ENCODE peak calls at places on chromosomes 5 and 9, in four cellular contexts. C is K562, N is GM12878, M is HepG2. Z is an unnamed sample.

GRCh38 chr5:148984333-148984732 is 78.5 kb downstream of the SH3TC2 start:
- DNase-seq in C (no peak), N (no peak), M (no peak), Z (no peak)

GRCh38 chr5:31502506-31502905 is 29.4 kb downstream of the DROSHA start:
- DNase-seq in C (no peak), N (no peak), M (no peak), Z (no peak)

GRCh38 chr5:102911973-102912372 is 156.9 kb downstream of the PAM start:
- DNase-seq in C (no peak), N (no peak), M (no peak), Z (no peak)

GRCh38 chr9:121741198-121741918 is 89.9 kb downstream of the DAB2IP start:
- DNase-seq in C (no peak), N (no peak), M (no peak), Z (no peak)

GRCh38 chr5:173451651-173452050 is 123.4 kb upstream of the STC2 start:
- DNase-seq in C (no peak), N (no peak), M (no peak), Z (no peak)

GRCh38 chr5:108379722-108380530 is 2.0 kb downstream of the FBXL17 start:
- DNase-seq in C (no peak), N (no peak), M (peak; percentile 55), Z (no peak)

GRCh38 chr9:1083325-1083913 is 33.3 kb downstream of the DMRT2 start:
- DNase-seq in C (no peak), N (no peak), M (no peak), Z (peak; percentile 15)

GRCh38 chr5:149937610-149938009 is 7.0 kb downstream of the PDE6A start:
- DNase-seq in C (no peak), N (no peak), M (no peak), Z (no peak)

GRCh38 chr9:84953797-84954695 is 284.5 kb downstream of the NTRK2 start:
- DNase-seq in C (peak; percentile 80), N (no peak), M (peak; percentile 17), Z (peak; percentile 78)

GRCh38 chr5:55308254-55308836 is 556 bp downstream of the MTREX start:
- DNase-seq in C (peak; percentile 19), N (no peak), M (peak; percentile 4), Z (peak; percentile 46)

GRCh38 chr5:148437249-148437648 is 53.5 kb downstream of the FBXO38 start:
- DNase-seq in C (no peak), N (no peak), M (no peak), Z (no peak)

GRCh38 chr5:44663991-44664710 is 144.6 kb upstream of the MRPS30 start:
- DNase-seq in C (no peak), N (no peak), M (no peak), Z (no peak)

GRCh38 chr9:110217656-110218099 is 9.7 kb upstream of the C9orf152 start:
- DNase-seq in C (no peak), N (no peak), M (peak; percentile 52), Z (no peak)

GRCh38 chr9:117414906-117415583 is at the start of gene ASTN2:
- DNase-seq in C (no peak), N (no peak), M (no peak), Z (no peak)

GRCh38 chr9:124717597-124717996 is 53.5 kb downstream of the NR6A1 start:
- DNase-seq in C (no peak), N (no peak), M (no peak), Z (no peak)

GRCh38 chr5:50658243-50658642 is 8.2 kb upstream of the PARP8 start:
- DNase-seq in C (no peak), N (no peak), M (no peak), Z (no peak)

GRCh38 chr5:61796773-61797172 is 464.7 kb downstream of the ZSWIM6 start:
- DNase-seq in C (no peak), N (no peak), M (no peak), Z (no peak)

GRCh38 chr5:79577693-79578092 is 34.5 kb upstream of the TENT2 start:
- DNase-seq in C (no peak), N (no peak), M (no peak), Z (no peak)

GRCh38 chr5:166883016-166883415 is 1408.4 kb upstream of the WWC1 start:
- DNase-seq in C (no peak), N (no peak), M (no peak), Z (peak; percentile 40)

GRCh38 chr5:78600656-78601452 is 47.7 kb downstream of the LHFPL2 start:
- DNase-seq in C (no peak), N (no peak), M (no peak), Z (peak; percentile 27)

GRCh38 chr5:57804007-57804444 is 321.4 kb upstream of the ACTBL2 start:
- DNase-seq in C (no peak), N (no peak), M (no peak), Z (no peak)

GRCh38 chr9:22170162-22170932 is 161.2 kb upstream of the CDKN2B start:
- DNase-seq in C (no peak), N (no peak), M (peak; percentile 9), Z (no peak)

GRCh38 chr5:153824909-153825308 is 213.8 kb downstream of the FAM114A2 start:
- DNase-seq in C (no peak), N (no peak), M (no peak), Z (no peak)

GRCh38 chr5:55829956-55830355 is 21.2 kb upstream of the IL31RA start:
- DNase-seq in C (no peak), N (peak; percentile 7), M (no peak), Z (no peak)

GRCh38 chr5:168023190-168023589 is 268.3 kb upstream of the WWC1 start:
- DNase-seq in C (no peak), N (no peak), M (no peak), Z (no peak)

GRCh38 chr5:67235399-67236110 is 39.0 kb upstream of the CD180 start:
- DNase-seq in C (no peak), N (no peak), M (peak; percentile 92), Z (no peak)

GRCh38 chr5:36156619-36157018 is 4.7 kb downstream of the SKP2 start:
- DNase-seq in C (no peak), N (no peak), M (peak; percentile 29), Z (no peak)

GRCh38 chr5:158485604-158486081 is 614.1 kb downstream of the EBF1 start:
- DNase-seq in C (no peak), N (no peak), M (no peak), Z (no peak)

GRCh38 chr5:130514984-130515690 is 610.9 kb downstream of the CHSY3 start:
- DNase-seq in C (no peak), N (no peak), M (no peak), Z (peak; percentile 60)

GRCh38 chr9:73347123-73347522 is 195.5 kb downstream of the ANXA1 start:
- DNase-seq in C (no peak), N (no peak), M (no peak), Z (no peak)

GRCh38 chr9:91740713-91741112 is 209.3 kb downstream of the ROR2 start:
- DNase-seq in C (no peak), N (no peak), M (no peak), Z (peak; percentile 29)

GRCh38 chr9:130866474-130866965 is 30.1 kb downstream of the QRFP start:
- DNase-seq in C (no peak), N (peak; percentile 17), M (peak; percentile 89), Z (peak; percentile 93)
- TF ChIP-seq MAX in C (no peak), N (no peak), M (no peak), Z (peak; percentile 22)

GRCh38 chr5:72356361-72356760 is 36.2 kb downstream of the PTCD2 start:
- DNase-seq in C (no peak), N (no peak), M (no peak), Z (no peak)

GRCh38 chr5:72358925-72359324 is 38.8 kb downstream of the PTCD2 start:
- DNase-seq in C (no peak), N (no peak), M (no peak), Z (no peak)

GRCh38 chr5:72353046-72353445 is 32.9 kb downstream of the PTCD2 start:
- DNase-seq in C (no peak), N (no peak), M (no peak), Z (peak; percentile 19)

GRCh38 chr5:72355706-72356299 is 35.6 kb downstream of the PTCD2 start:
- DNase-seq in C (peak; percentile 22), N (no peak), M (no peak), Z (peak; percentile 26)
- TF ChIP-seq CHD4 in C (no peak), N (no peak), M (no peak), Z (no peak)

DNA sequence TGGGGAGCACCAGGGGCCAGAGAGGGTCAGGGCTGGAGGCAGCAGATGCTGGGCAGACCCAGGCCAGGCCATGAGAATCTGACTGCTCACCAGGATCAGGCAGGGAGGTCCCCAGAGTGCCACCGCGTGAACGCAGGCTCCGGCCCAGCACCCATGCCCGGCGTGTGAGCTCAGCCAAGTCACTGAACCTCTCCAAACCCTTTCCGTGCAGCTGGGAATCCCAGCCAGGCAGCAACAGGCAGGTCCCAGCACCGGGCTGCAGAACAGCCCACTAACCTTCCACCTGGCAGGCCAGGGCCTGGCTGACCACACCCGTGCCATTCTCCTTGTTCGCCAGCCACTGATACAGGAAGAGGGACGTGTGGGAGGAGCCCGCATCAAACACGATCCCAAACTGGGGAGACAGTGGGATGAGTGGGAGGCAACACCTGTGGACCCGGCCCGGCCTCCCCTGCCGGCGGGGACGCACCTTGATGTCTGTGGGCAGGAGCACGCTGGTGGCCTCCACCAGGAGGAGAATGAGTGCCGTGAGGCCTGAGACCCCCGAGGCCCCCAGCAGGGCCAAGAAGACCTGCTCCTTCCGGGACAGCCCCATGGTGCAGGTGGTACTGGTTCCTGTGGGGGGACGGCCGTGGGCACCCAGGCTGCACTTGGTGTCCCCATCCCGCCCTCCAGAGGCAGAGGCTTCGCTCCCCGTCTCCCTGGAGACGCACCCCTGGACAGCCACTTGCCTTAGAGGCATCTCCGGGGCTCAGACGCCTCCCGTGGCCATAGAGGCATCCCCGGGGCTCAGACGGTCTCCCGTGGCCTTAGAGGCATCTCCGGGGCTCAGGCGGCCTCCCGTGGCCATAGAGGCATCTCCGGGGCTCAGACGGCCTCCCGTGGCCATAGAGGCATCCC is 3.2 kb downstream of the ENTPD8 start:
- DNase-seq in C (no peak), N (no peak), M (no peak), Z (no peak)
- TF ChIP-seq MAX in C (no peak), N (no peak), M (no peak), Z (no peak)

GRCh38 chr9:114156311-114156657 is 947 bp downstream of the COL27A1 start:
- DNase-seq in C (no peak), N (no peak), M (no peak), Z (no peak)

GRCh38 chr9:114155263-114155966 is at the start of gene COL27A1:
- DNase-seq in C (peak; percentile 92), N (no peak), M (peak; percentile 70), Z (peak; percentile 82)

GRCh38 chr9:114157516-114158176 is 2.3 kb downstream of the COL27A1 start:
- DNase-seq in C (no peak), N (no peak), M (no peak), Z (no peak)

GRCh38 chr9:114155967-114156294 is 594 bp downstream of the COL27A1 start:
- DNase-seq in C (no peak), N (no peak), M (no peak), Z (no peak)

GRCh38 chr9:114156658-114157421 is 1.5 kb downstream of the COL27A1 start:
- DNase-seq in C (no peak), N (no peak), M (no peak), Z (peak; percentile 28)
- TF ChIP-seq CHD4 in C (no peak), N (no peak), M (no peak), Z (no peak)

DNA sequence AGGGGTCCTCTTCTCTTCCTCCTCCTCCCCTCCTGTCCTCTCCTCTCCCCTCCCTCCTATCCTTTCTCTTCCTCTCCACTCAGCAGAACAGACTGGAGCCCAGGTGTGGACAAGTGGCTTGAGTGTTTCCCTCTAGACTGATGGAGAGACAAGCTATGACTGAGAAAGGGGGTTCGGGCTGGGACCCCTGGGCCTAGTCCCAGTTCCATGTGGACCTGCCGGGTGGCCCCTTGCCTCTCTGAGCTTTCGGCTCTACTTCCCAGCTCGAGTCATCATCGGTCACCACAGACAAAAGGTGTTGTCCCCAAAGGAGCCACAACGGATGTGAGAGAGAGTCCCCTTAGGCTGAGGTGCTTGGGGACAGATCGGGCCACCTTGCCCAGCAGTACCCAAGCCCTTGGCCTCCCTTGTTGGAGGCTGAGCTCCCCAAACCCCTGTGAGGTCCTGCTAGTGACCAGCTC is 3.4 kb upstream of the RXRA start:
- DNase-seq in C (no peak), N (no peak), M (no peak), Z (no peak)
- TF ChIP-seq MAX in C (no peak), N (no peak), M (no peak), Z (no peak)